ENCODE peak calls at places on chromosomes 7 and 10, in six cellular contexts. W, J, S, L, Q and M are unnamed samples.

GRCh38 chr7:44398953-44399574 is 73.7 kb upstream of the CAMK2B start:
- DNase-seq in S (no peak), J (no peak), W (peak), L (no peak), Q (no peak), M (no peak)

GRCh38 chr7:4725014-4725951 is 43.2 kb downstream of the FOXK1 start:
- DNase-seq in Q (peak), L (no peak), S (peak), W (peak), J (no peak), M (peak)

GRCh38 chr7:92520024-92520423 is 8.3 kb downstream of the PEX1 start:
- DNase-seq in Q (no peak), L (no peak), J (no peak), S (no peak), W (no peak), M (no peak)

GRCh38 chr7:22663319-22663718 is 63.7 kb upstream of the IL6 start:
- DNase-seq in W (no peak), L (no peak), J (no peak), Q (no peak), S (no peak), M (no peak)

GRCh38 chr7:43938892-43939482 is 12.8 kb downstream of the UBE2D4 start:
- DNase-seq in L (no peak), J (no peak), S (no peak), W (no peak), Q (no peak), M (no peak)

GRCh38 chr10:132768346-132769248 is 17.4 kb downstream of the NKX6-2 start:
- DNase-seq in J (no peak), Q (no peak), S (no peak), L (no peak), W (no peak), M (no peak)

GRCh38 chr10:71832967-71833366 is 18.1 kb downstream of the PSAP start:
- DNase-seq in W (no peak), J (no peak), Q (no peak), S (no peak), L (no peak), M (no peak)

GRCh38 chr7:28678421-28678965 is 266.2 kb downstream of the CREB5 start:
- DNase-seq in S (no peak), Q (no peak), J (no peak), L (no peak), W (no peak), M (no peak)

GRCh38 chr7:28957822-28958234 is 302 bp downstream of the TRIL start:
- DNase-seq in W (no peak), L (no peak), S (no peak), J (no peak), Q (no peak), M (no peak)

GRCh38 chr7:109879429-109879828 is 1211.5 kb upstream of the LRRN3 start:
- DNase-seq in J (peak), W (no peak), Q (no peak), L (no peak), S (no peak), M (no peak)

GRCh38 chr7:126881315-126881714 is 371.4 kb downstream of the GRM8 start:
- DNase-seq in S (no peak), L (no peak), W (no peak), J (no peak), Q (no peak), M (no peak)

GRCh38 chr7:74429153-74429747 is 24.5 kb upstream of the GTF2IRD1 start:
- DNase-seq in Q (no peak), S (no peak), J (no peak), L (no peak), W (no peak), M (no peak)

GRCh38 chr7:112262804-112263203 is 56.3 kb downstream of the ZNF277 start:
- DNase-seq in W (no peak), Q (no peak), J (no peak), L (no peak), S (no peak), M (no peak)

GRCh38 chr10:78688221-78688944 is 380.4 kb upstream of the ZMIZ1 start:
- DNase-seq in S (no peak), Q (no peak), J (peak), L (no peak), W (peak), M (no peak)

GRCh38 chr10:133167693-133168616 is 7.9 kb downstream of the KNDC1 start:
- DNase-seq in L (no peak), W (peak), J (no peak), S (no peak), Q (no peak), M (no peak)

GRCh38 chr7:28166982-28167715 is 13.4 kb downstream of the JAZF1 start:
- DNase-seq in L (no peak), W (no peak), J (no peak), S (no peak), Q (no peak), M (no peak)

GRCh38 chr7:132521423-132521822 is 54.8 kb downstream of the PLXNA4 start:
- DNase-seq in S (no peak), L (no peak), Q (no peak), W (no peak), J (no peak), M (no peak)

GRCh38 chr7:117111532-117111931 is 158.2 kb downstream of the ST7 start:
- DNase-seq in J (peak), L (no peak), W (no peak), S (no peak), Q (no peak), M (no peak)

GRCh38 chr10:79025113-79025832 is 43.5 kb upstream of the ZMIZ1 start:
- DNase-seq in Q (no peak), J (peak), W (no peak), S (no peak), L (no peak), M (no peak)

GRCh38 chr7:92723978-92724377 is 112.4 kb downstream of the CDK6 start:
- DNase-seq in S (no peak), L (no peak), Q (peak), W (no peak), J (no peak), M (no peak)

GRCh38 chr10:7953447-7953846 is 101.0 kb upstream of the GATA3 start:
- DNase-seq in W (no peak), J (no peak), L (no peak), S (no peak), Q (no peak), M (no peak)

GRCh38 chr7:112945046-112945445 is 141.6 kb downstream of the GPR85 start:
- DNase-seq in S (no peak), W (no peak), J (no peak), L (no peak), Q (no peak), M (no peak)

GRCh38 chr7:27118580-27118979 is 12.0 kb downstream of the HOXA4 start:
- DNase-seq in J (no peak), W (no peak), L (no peak), Q (no peak), S (no peak), M (no peak)

GRCh38 chr7:131108212-131108980 is 219.3 kb upstream of the MKLN1 start:
- DNase-seq in S (peak), W (no peak), J (no peak), L (no peak), Q (no peak), M (no peak)

GRCh38 chr10:109456566-109457361 is 466.5 kb downstream of the XPNPEP1 start:
- DNase-seq in W (peak), J (no peak), S (no peak), L (no peak), Q (no peak), M (no peak)

GRCh38 chr10:117217196-117217761 is 20.0 kb downstream of the KCNK18 start:
- DNase-seq in J (no peak), S (no peak), L (no peak), Q (no peak), W (peak), M (no peak)

GRCh38 chr7:86199881-86200280 is 443.8 kb upstream of the GRM3 start:
- DNase-seq in J (no peak), Q (no peak), W (no peak), S (no peak), L (no peak), M (no peak)

GRCh38 chr7:157676001-157676400 is 339.2 kb downstream of the DNAJB6 start:
- DNase-seq in S (no peak), W (peak), J (no peak), Q (no peak), L (no peak), M (no peak)

GRCh38 chr10:6671976-6672375 is 91.9 kb upstream of the PRKCQ start:
- DNase-seq in S (no peak), J (no peak), Q (no peak), L (no peak), W (no peak), M (no peak)

GRCh38 chr10:84424731-84425165 is 96.4 kb downstream of the CCSER2 start:
- DNase-seq in S (no peak), J (peak), Q (peak), L (no peak), W (peak), M (no peak)

GRCh38 chr10:5416981-5417380 is 4.6 kb downstream of the NET1 start:
- DNase-seq in S (no peak), W (no peak), L (no peak), Q (no peak), J (peak), M (no peak)

GRCh38 chr7:91620827-91621226 is 259.7 kb downstream of the MTERF1 start:
- DNase-seq in J (no peak), L (no peak), S (no peak), Q (no peak), W (no peak), M (no peak)